ENCODE peak calls at places on chromosomes 5 and 9, in seven cellular contexts. O, W, J, T, P, E and V are unnamed samples.

GRCh38 chr5:74895906-74896305 is 29.7 kb upstream of the FAM169A start:
- DNase-seq in T (no peak), P (peak; percentile 18), W (no peak), E (no peak), O (peak; percentile 72), J (peak; percentile 73), V (peak; percentile 69)

GRCh38 chr9:119838210-119838609 is 469.0 kb upstream of the BRINP1 start:
- DNase-seq in P (no peak), T (no peak), O (no peak), W (no peak), J (no peak), E (no peak), V (no peak)

GRCh38 chr5:68534131-68534940 is 318.8 kb downstream of the PIK3R1 start:
- DNase-seq in T (peak; percentile 2), E (peak; percentile 47), O (peak; percentile 58), J (no peak), P (no peak), W (no peak), V (no peak)

GRCh38 chr5:168404366-168404765 is 81.9 kb upstream of the RARS1 start:
- DNase-seq in O (peak; percentile 93), W (no peak), J (peak; percentile 38), E (no peak), T (no peak), P (no peak), V (peak; percentile 92)

GRCh38 chr5:122844136-122844915 is 1.1 kb upstream of the SNX24 start:
- DNase-seq in P (no peak), T (peak; percentile 42), E (peak; percentile 48), J (peak; percentile 79), W (peak; percentile 10), O (no peak), V (no peak)

GRCh38 chr5:178417391-178417811 is 172.8 kb downstream of the COL23A1 start:
- DNase-seq in E (no peak), J (no peak), T (no peak), O (no peak), W (no peak), P (no peak), V (no peak)

GRCh38 chr5:81014348-81014747 is 54.2 kb downstream of the RASGRF2 start:
- DNase-seq in J (no peak), O (no peak), E (no peak), P (no peak), T (no peak), W (no peak), V (no peak)

GRCh38 chr5:59769041-59769360 is 124.5 kb downstream of the PDE4D start:
- DNase-seq in P (no peak), O (peak; percentile 56), T (no peak), E (no peak), W (no peak), J (no peak), V (no peak)

GRCh38 chr5:139689631-139690384 is 41.7 kb downstream of the CXXC5 start:
- DNase-seq in O (no peak), W (peak; percentile 56), J (no peak), E (peak; percentile 57), P (peak; percentile 41), T (no peak), V (peak; percentile 18)

GRCh38 chr9:111599948-111600343 is 499 bp upstream of the PTGR1 start:
- DNase-seq in J (no peak), E (no peak), O (no peak), P (peak; percentile 32), W (no peak), T (no peak), V (no peak)

GRCh38 chr9:120221844-120222243 is 358.1 kb downstream of the CDK5RAP2 start:
- DNase-seq in O (no peak), P (no peak), E (no peak), J (no peak), W (no peak), T (no peak), V (no peak)

GRCh38 chr9:85064811-85065371 is 395.4 kb downstream of the NTRK2 start:
- DNase-seq in J (no peak), T (no peak), O (no peak), E (no peak), W (no peak), P (no peak), V (no peak)

GRCh38 chr9:136492978-136493522 is 10.2 kb upstream of the SEC16A start:
- DNase-seq in E (no peak), J (no peak), W (no peak), T (no peak), P (no peak), O (no peak), V (no peak)

GRCh38 chr9:37209431-37210386 is 89.3 kb downstream of the ZCCHC7 start:
- DNase-seq in O (no peak), W (peak; percentile 37), E (no peak), T (peak; percentile 9), J (peak; percentile 5), P (peak; percentile 24), V (peak; percentile 19)
- TF ChIP-seq CTCF in O (peak; percentile 8), W (no peak), E (no peak), T (peak; percentile 5), J (no peak), P (no peak), V (peak; percentile 49)

GRCh38 chr5:90606539-90606938 is 47.9 kb downstream of the ADGRV1 start:
- DNase-seq in J (peak; percentile 36), T (peak; percentile 14), O (no peak), E (no peak), W (peak; percentile 35), P (peak; percentile 26), V (no peak)
- TF ChIP-seq CTCF in J (peak; percentile 59), T (peak; percentile 29), O (peak; percentile 14), E (peak; percentile 50), W (peak; percentile 47), P (no peak), V (peak; percentile 66)

GRCh38 chr5:172878585-172879433 is 44.8 kb downstream of the ERGIC1 start:
- DNase-seq in T (no peak), W (no peak), E (no peak), O (peak; percentile 70), J (no peak), P (no peak), V (peak; percentile 66)
- TF ChIP-seq CTCF in T (no peak), W (no peak), E (no peak), O (no peak), J (no peak), P (no peak), V (no peak)

GRCh38 chr9:16640649-16641048 is 229.8 kb downstream of the BNC2 start:
- DNase-seq in P (peak; percentile 49), O (no peak), T (no peak), W (no peak), J (no peak), E (no peak), V (no peak)
- TF ChIP-seq CTCF in P (peak; percentile 35), O (no peak), T (no peak), W (no peak), J (no peak), E (no peak), V (no peak)

GRCh38 chr9:133708770-133709611 is 29.2 kb downstream of the SARDH start:
- DNase-seq in W (peak; percentile 65), E (no peak), P (no peak), O (no peak), T (no peak), J (no peak), V (no peak)
- TF ChIP-seq CTCF in W (no peak), E (no peak), P (no peak), O (no peak), T (no peak), J (no peak), V (no peak)

GRCh38 chr9:93186151-93186715 is 2.3 kb downstream of the WNK2 start:
- DNase-seq in O (no peak), P (no peak), J (no peak), E (no peak), T (no peak), W (no peak), V (no peak)
- TF ChIP-seq CTCF in O (no peak), P (no peak), J (no peak), E (no peak), T (no peak), W (no peak), V (no peak)

DNA sequence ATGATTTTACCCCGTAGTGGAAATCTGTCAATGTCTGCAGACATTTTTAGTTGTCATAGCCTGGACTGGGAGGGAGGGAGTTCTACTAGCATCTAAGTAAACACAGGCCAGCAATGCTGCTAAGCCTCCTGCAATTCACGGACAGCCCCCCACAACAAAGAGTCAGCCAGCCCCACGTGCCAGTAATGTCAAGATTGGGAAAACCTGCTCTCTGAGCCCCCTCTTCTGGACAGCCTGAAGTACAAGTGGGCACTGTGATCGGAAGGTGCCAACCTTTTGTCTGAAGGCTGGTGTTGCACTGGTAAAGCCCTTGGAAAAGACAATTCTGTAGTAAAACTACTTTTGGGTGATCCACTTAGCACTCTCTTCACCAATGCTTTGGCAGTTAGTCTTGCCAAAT is 154.5 kb downstream of the TARS1 start:
- DNase-seq in E (no peak), P (no peak), J (no peak), W (no peak), O (no peak), T (no peak), V (no peak)
- TF ChIP-seq CTCF in E (no peak), P (no peak), J (no peak), W (no peak), O (no peak), T (peak; percentile 67), V (no peak)

DNA sequence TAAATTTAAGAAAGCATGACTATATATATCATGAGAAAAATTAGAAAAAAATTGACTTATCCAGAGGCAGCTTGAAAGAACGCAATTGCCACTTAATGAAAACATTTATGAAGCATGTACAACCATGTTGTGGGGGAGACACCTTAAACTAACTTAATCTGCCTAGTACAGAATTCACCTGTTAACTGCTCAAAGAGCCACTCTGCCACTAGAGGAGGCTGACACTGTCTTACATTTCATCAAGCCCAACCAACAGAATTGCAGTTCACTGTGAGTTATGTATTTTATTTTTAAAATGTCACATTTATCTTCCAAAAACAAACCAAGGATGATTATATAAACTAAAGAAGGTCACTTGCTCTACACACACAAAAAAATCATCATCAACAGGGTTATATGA is 252.9 kb downstream of the MLLT3 start:
- DNase-seq in O (no peak), P (no peak), J (no peak), W (no peak), E (no peak), T (no peak), V (no peak)
- TF ChIP-seq CTCF in O (no peak), P (no peak), J (no peak), W (peak; percentile 12), E (no peak), T (no peak), V (peak; percentile 20)